ENCODE peak calls at places on chromosomes 7 and 10, in eight cellular contexts. B is nucleus accumbens, C is dermis blood vessel endothelial cell, M is neural progenitor cell, A is GM13977, S is NCI-H1105 treated with DMSO at 0.1 percent for 48 hours, U is WTC11, H is cardiac fibroblast. R is an unnamed sample.

GRCh38 chr10:22606164-22606614 is 108.2 kb downstream of the PIP4K2A start:
- DNase-seq in B (no peak), C (peak), M (no peak), A (peak), S (no peak), U (no peak), H (peak), R (no peak)

GRCh38 chr10:127942811-127943210 is 35.9 kb downstream of the PTPRE start:
- DNase-seq in B (no peak), C (peak), M (no peak), A (no peak), S (no peak), U (no peak), H (no peak), R (no peak)

GRCh38 chr7:142323706-142324105 is 65.8 kb upstream of the PRSS58 start:
- DNase-seq in B (peak), C (peak), M (peak), A (no peak), S (no peak), U (peak), H (no peak), R (peak)

GRCh38 chr10:6053816-6054581 is 8.2 kb downstream of the IL2RA start:
- DNase-seq in B (no peak), C (peak), M (no peak), A (no peak), S (no peak), U (no peak), H (no peak), R (no peak)

GRCh38 chr10:85946713-85947326 is 419.8 kb downstream of the GRID1 start:
- DNase-seq in B (no peak), C (no peak), M (no peak), A (peak), S (no peak), U (no peak), H (no peak), R (no peak)

GRCh38 chr7:149569025-149569725 is 71.6 kb upstream of the ZNF746 start:
- DNase-seq in B (no peak), C (no peak), M (peak), A (no peak), S (no peak), U (no peak), H (peak), R (no peak)

GRCh38 chr7:127594490-127594889 is 954 bp downstream of the FSCN3 start:
- DNase-seq in B (no peak), C (no peak), M (no peak), A (no peak), S (no peak), U (no peak), H (no peak), R (no peak)

GRCh38 chr10:35933491-35933890 is 291.4 kb upstream of the FZD8 start:
- DNase-seq in B (no peak), C (no peak), M (no peak), A (no peak), S (no peak), U (no peak), H (no peak), R (no peak)

GRCh38 chr10:86815035-86815617 is 58.7 kb downstream of the BMPR1A start:
- DNase-seq in B (no peak), C (no peak), M (no peak), A (no peak), S (no peak), U (no peak), H (peak), R (no peak)

GRCh38 chr10:110764793-110765512 is 106.8 kb upstream of the PDCD4 start:
- DNase-seq in B (no peak), C (no peak), M (no peak), A (no peak), S (no peak), U (no peak), H (no peak), R (no peak)

GRCh38 chr10:48742891-48743845 is 58.5 kb downstream of the WDFY4 start:
- DNase-seq in B (no peak), C (no peak), M (peak), A (peak), S (no peak), U (no peak), H (no peak), R (no peak)

GRCh38 chr7:135979674-135980660 is 2.8 kb upstream of the MTPN start:
- DNase-seq in B (no peak), C (peak), M (no peak), A (peak), S (no peak), U (no peak), H (peak), R (no peak)

GRCh38 chr10:100507357-100507732 is 12.3 kb downstream of the SEC31B start:
- DNase-seq in B (no peak), C (no peak), M (no peak), A (no peak), S (no peak), U (no peak), H (no peak), R (no peak)

GRCh38 chr10:62045765-62046521 is 144.4 kb downstream of the ARID5B start:
- DNase-seq in B (no peak), C (peak), M (no peak), A (no peak), S (no peak), U (no peak), H (peak), R (no peak)

GRCh38 chr7:150356265-150356897 is 12.2 kb upstream of the REPIN1 start:
- DNase-seq in B (no peak), C (peak), M (peak), A (peak), S (peak), U (no peak), H (peak), R (peak)

GRCh38 chr7:6232534-6232933 is 39.9 kb downstream of the CYTH3 start:
- DNase-seq in B (no peak), C (peak), M (no peak), A (no peak), S (no peak), U (no peak), H (peak), R (no peak)

GRCh38 chr10:75103881-75104686 is 7.4 kb upstream of the SAMD8 start:
- DNase-seq in B (no peak), C (no peak), M (no peak), A (no peak), S (no peak), U (no peak), H (no peak), R (no peak)

GRCh38 chr10:84424731-84425165 is 96.4 kb downstream of the CCSER2 start:
- DNase-seq in B (peak), C (peak), M (peak), A (no peak), S (no peak), U (peak), H (peak), R (peak)

GRCh38 chr10:126119591-126119990 is 223.2 kb downstream of the FANK1 start:
- DNase-seq in B (no peak), C (no peak), M (no peak), A (no peak), S (no peak), U (no peak), H (peak), R (no peak)

GRCh38 chr7:96052289-96052688 is 269.6 kb downstream of the SLC25A13 start:
- DNase-seq in B (no peak), C (no peak), M (no peak), A (no peak), S (no peak), U (no peak), H (no peak), R (no peak)

GRCh38 chr10:78763651-78764395 is 304.9 kb upstream of the ZMIZ1 start:
- DNase-seq in B (no peak), C (no peak), M (no peak), A (peak), S (no peak), U (no peak), H (no peak), R (no peak)

GRCh38 chr7:2116903-2117680 is 115.7 kb downstream of the MAD1L1 start:
- DNase-seq in B (no peak), C (peak), M (no peak), A (no peak), S (no peak), U (no peak), H (no peak), R (no peak)

GRCh38 chr10:58275908-58276307 is 6.9 kb downstream of the CISD1 start:
- DNase-seq in B (no peak), C (peak), M (peak), A (no peak), S (no peak), U (no peak), H (peak), R (no peak)

GRCh38 chr10:130770018-130770630 is 541.4 kb downstream of the TCERG1L start:
- DNase-seq in B (no peak), C (no peak), M (no peak), A (no peak), S (no peak), U (no peak), H (no peak), R (no peak)

GRCh38 chr7:100577103-100577502 is 3.4 kb upstream of the SAP25 start:
- DNase-seq in B (no peak), C (no peak), M (no peak), A (no peak), S (no peak), U (no peak), H (no peak), R (no peak)

GRCh38 chr10:110524864-110525242 is 27.1 kb downstream of the DUSP5 start:
- DNase-seq in B (no peak), C (no peak), M (no peak), A (no peak), S (no peak), U (no peak), H (no peak), R (no peak)

GRCh38 chr7:38699481-38699880 is 68.3 kb upstream of the AMPH start:
- DNase-seq in B (no peak), C (no peak), M (no peak), A (no peak), S (no peak), U (no peak), H (peak), R (no peak)

GRCh38 chr10:9668411-9668810 is 1349.3 kb upstream of the CELF2 start:
- DNase-seq in B (no peak), C (no peak), M (no peak), A (no peak), S (no peak), U (no peak), H (peak), R (no peak)

GRCh38 chr10:108598320-108598695 is 1325.0 kb downstream of the XPNPEP1 start:
- DNase-seq in B (no peak), C (no peak), M (no peak), A (no peak), S (peak), U (peak), H (no peak), R (no peak)

GRCh38 chr7:31100445-31100844 is 48.3 kb downstream of the ADCYAP1R1 start:
- DNase-seq in B (no peak), C (no peak), M (no peak), A (no peak), S (no peak), U (no peak), H (peak), R (no peak)

GRCh38 chr10:101895781-101896180 is 52.2 kb upstream of the KCNIP2 start:
- DNase-seq in B (no peak), C (no peak), M (no peak), A (no peak), S (no peak), U (no peak), H (no peak), R (no peak)

GRCh38 chr7:100247152-100247757 is 27.5 kb downstream of the PVRIG start:
- DNase-seq in B (no peak), C (peak), M (peak), A (no peak), S (peak), U (peak), H (peak), R (no peak)

GRCh38 chr10:100655760-100656421 is 89.5 kb upstream of the PAX2 start:
- DNase-seq in B (no peak), C (no peak), M (peak), A (peak), S (no peak), U (no peak), H (no peak), R (peak)

GRCh38 chr7:96388166-96388565 is 66.3 kb upstream of the SLC25A13 start:
- DNase-seq in B (no peak), C (peak), M (no peak), A (no peak), S (no peak), U (no peak), H (peak), R (no peak)

R was measured in retina.